ENCODE peak calls at places on chromosomes 7 and 10, in four cellular contexts. G is A549, L is HepG2, I is GM12878. U is an unnamed sample.

GRCh38 chr10:128186959-128187787 is 61.0 kb upstream of the MKI67 start:
- DNase-seq in G (no peak), L (no peak), I (no peak), U (no peak)

GRCh38 chr10:46273506-46274477 is 13.0 kb upstream of the ANTXRL start:
- DNase-seq in G (peak; percentile 45), I (no peak), L (peak; percentile 20), U (no peak)

GRCh38 chr10:25024528-25024927 is 8.1 kb downstream of the THNSL1 start:
- DNase-seq in L (no peak), I (no peak), G (no peak), U (no peak)

GRCh38 chr10:86969421-86970041 is 1.2 kb downstream of the ADIRF start:
- DNase-seq in I (no peak), G (no peak), L (no peak), U (peak; percentile 57)

GRCh38 chr10:52984169-52984568 is 211.6 kb upstream of the MBL2 start:
- DNase-seq in I (no peak), L (no peak), G (no peak), U (peak; percentile 6)

GRCh38 chr10:5534051-5534821 is 9.5 kb downstream of the CALML3 start:
- DNase-seq in I (no peak), L (peak; percentile 84), G (no peak), U (no peak)

GRCh38 chr7:136887317-136887716 is 18.9 kb downstream of the CHRM2 start:
- DNase-seq in G (no peak), I (no peak), L (no peak), U (no peak)

GRCh38 chr10:99612167-99612831 is 7.9 kb downstream of the SLC25A28 start:
- DNase-seq in I (no peak), L (peak; percentile 63), G (peak; percentile 68), U (peak; percentile 62)

GRCh38 chr7:5755704-5756131 is 25.7 kb downstream of the RNF216 start:
- DNase-seq in L (no peak), G (peak; percentile 34), I (no peak), U (peak; percentile 80)

GRCh38 chr10:101331960-101332359 is 22.0 kb upstream of the BTRC start:
- DNase-seq in I (no peak), L (no peak), G (no peak), U (no peak)

GRCh38 chr10:97171001-97171400 is 14.8 kb downstream of the SLIT1 start:
- DNase-seq in L (no peak), I (no peak), G (no peak), U (no peak)

GRCh38 chr10:49187950-49188761 is at the start of gene TMEM273:
- DNase-seq in I (peak; percentile 73), G (no peak), L (no peak), U (no peak)

GRCh38 chr10:104037261-104037951 is 48.3 kb downstream of the COL17A1 start:
- DNase-seq in G (no peak), L (no peak), I (no peak), U (no peak)

GRCh38 chr7:40763319-40764287 is 628.8 kb downstream of the SUGCT start:
- DNase-seq in I (no peak), L (no peak), G (no peak), U (peak; percentile 86)

GRCh38 chr7:94188350-94188749 is 184.2 kb upstream of the BET1 start:
- DNase-seq in G (no peak), I (no peak), L (no peak), U (no peak)

GRCh38 chr10:22429146-22429545 is 83.8 kb downstream of the SPAG6 start:
- DNase-seq in G (no peak), L (no peak), I (no peak), U (no peak)

GRCh38 chr7:7861211-7861633 is 107.4 kb upstream of the GLCCI1 start:
- DNase-seq in I (no peak), L (peak; percentile 49), G (peak; percentile 9), U (peak; percentile 87)

GRCh38 chr10:4661572-4662255 is 164.3 kb upstream of the AKR1E2 start:
- DNase-seq in G (no peak), I (no peak), L (peak; percentile 78), U (no peak)

GRCh38 chr10:123966896-123967231 is 75.3 kb upstream of the CPXM2 start:
- DNase-seq in I (no peak), L (no peak), G (no peak), U (no peak)

GRCh38 chr10:100998183-100998990 is 1.2 kb upstream of the LZTS2 start:
- DNase-seq in L (peak; percentile 78), I (no peak), G (peak; percentile 77), U (peak; percentile 81)

GRCh38 chr10:31771345-31771831 is 157.2 kb downstream of the ARHGAP12 start:
- DNase-seq in L (no peak), I (no peak), G (no peak), U (peak; percentile 70)

GRCh38 chr7:157806711-157807110 is 469.9 kb downstream of the DNAJB6 start:
- DNase-seq in L (no peak), G (no peak), I (no peak), U (no peak)

GRCh38 chr7:140230517-140230861 is 53.7 kb upstream of the KDM7A start:
- DNase-seq in I (no peak), L (peak; percentile 35), G (no peak), U (no peak)

GRCh38 chr7:72007018-72007417 is 405.1 kb downstream of the CALN1 start:
- DNase-seq in I (no peak), G (no peak), L (no peak), U (no peak)
- TF ChIP-seq BHLHE40 in I (no peak), G (no peak), L (no peak), U (no peak)

DNA sequence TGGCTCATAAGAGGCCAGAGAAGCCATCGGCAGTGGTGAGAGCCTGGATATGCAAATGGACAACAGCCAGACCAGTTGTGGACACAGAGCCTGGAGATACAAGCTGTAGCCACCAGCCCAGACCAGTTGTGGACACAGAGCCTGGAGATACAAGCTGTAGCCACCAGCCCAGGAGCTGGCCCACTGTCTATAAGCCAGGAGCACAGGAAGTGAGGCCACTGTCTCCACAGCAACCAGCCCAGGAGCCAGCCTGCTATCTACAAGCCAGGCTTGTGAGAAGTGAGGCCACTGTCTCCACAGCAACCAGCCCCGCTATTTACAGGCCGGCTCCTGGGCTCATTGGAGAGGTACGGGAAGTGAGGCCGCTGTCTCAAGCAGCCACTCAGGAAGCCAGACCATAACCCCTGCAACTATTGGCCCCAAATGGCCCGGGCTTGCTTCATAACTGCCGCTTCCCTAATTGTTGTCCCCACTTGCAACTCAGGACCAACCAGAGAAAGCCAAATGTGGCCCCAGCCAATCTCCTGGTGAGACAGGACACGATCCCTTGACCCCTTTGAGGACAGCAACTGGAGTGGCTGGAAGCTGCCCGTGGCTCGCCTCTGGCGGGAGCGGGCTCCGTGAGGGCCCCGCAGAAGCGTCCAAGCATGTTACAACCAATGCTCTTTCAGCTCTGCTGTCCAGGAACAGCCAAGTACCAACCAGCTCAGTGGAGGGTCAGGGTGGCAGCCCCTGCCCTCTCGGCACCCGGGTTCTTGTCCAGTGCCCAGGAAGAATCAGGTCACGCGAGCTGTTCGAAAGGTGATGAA is 44.1 kb upstream of the CNPY1 start:
- DNase-seq in L (peak; percentile 72), I (no peak), G (no peak), U (peak; percentile 16)
- TF ChIP-seq SMC3 in L (no peak), I (no peak), G (no peak), U (no peak)

GRCh38 chr7:2560175-2560695 is 1.5 kb downstream of the IQCE start:
- DNase-seq in G (no peak), L (no peak), I (no peak), U (no peak)
- H3K4me3 ChIP-seq in G (peak overlapping the region; percentile 97), L (no peak overlapping the region), I (peak overlapping the region; percentile 90), U (peak overlapping the region; percentile 69)

GRCh38 chr10:116796910-116797513 is 52.3 kb upstream of the ENO4 start:
- DNase-seq in L (peak; percentile 60), I (no peak), G (peak; percentile 72), U (peak; percentile 61)
- TF ChIP-seq BHLHE40 in L (no peak), I (no peak), G (no peak), U (no peak)

DNA sequence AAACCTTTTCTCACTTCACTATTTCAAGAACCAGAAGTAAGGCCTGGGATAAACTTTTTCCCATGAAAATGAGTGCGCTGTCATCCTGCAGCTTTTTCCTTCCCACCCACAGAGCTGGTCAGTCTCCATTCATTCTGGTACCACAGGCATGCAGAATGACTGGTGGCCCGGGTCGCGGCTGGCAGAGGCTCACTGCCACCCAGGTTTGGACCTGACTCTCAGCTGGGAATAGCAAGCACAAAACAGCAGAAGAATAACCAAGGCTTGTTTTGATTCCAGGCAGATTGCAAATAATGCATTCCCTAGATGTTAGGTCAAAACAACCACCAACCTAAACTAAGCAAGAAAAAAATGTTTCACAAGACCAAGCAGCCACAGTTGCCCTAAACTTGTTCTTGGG is 190.5 kb upstream of the NRP1 start:
- DNase-seq in L (no peak), G (no peak), I (no peak), U (peak; percentile 53)
- TF ChIP-seq SMC3 in L (no peak), G (no peak), I (no peak), U (no peak)